ENCODE peak calls at places on chromosomes 3 and 15, in seven cellular contexts. One of them, this sample, is unnamed.

GRCh38 chr3:77014236-77014635 is 25.7 kb upstream of the ROBO2 start:
- DNase-seq in cardiac fibroblast: no peak
- DNase-seq in osteoblast: no peak
- DNase-seq in amniotic stem cell: no peak
- DNase-seq in KBM-7: no peak
- DNase-seq in stimulated activated CD8-positive, alpha-beta memory T cell treated with anti-CD3 and anti-CD28 coated beads, Interleukin-2, amount 100 ng/mL, for 1 hour: no peak
- DNase-seq in NCI-H1105: no peak
- DNase-seq in this sample: no peak

GRCh38 chr3:138332472-138333073 is 2.9 kb upstream of the NME9 start:
- DNase-seq in stimulated activated CD8-positive, alpha-beta memory T cell treated with anti-CD3 and anti-CD28 coated beads, Interleukin-2, amount 100 ng/mL, for 1 hour: no peak
- DNase-seq in cardiac fibroblast: peak
- DNase-seq in KBM-7: peak
- DNase-seq in NCI-H1105: peak
- DNase-seq in osteoblast: peak
- DNase-seq in amniotic stem cell: no peak
- DNase-seq in this sample: peak

GRCh38 chr3:187130346-187131066 is 8.8 kb downstream of the RPL39L start:
- DNase-seq in KBM-7: no peak
- DNase-seq in NCI-H1105: no peak
- DNase-seq in stimulated activated CD8-positive, alpha-beta memory T cell treated with anti-CD3 and anti-CD28 coated beads, Interleukin-2, amount 100 ng/mL, for 1 hour: no peak
- DNase-seq in cardiac fibroblast: peak
- DNase-seq in amniotic stem cell: peak
- DNase-seq in osteoblast: no peak
- DNase-seq in this sample: no peak

GRCh38 chr15:58307313-58307961 is 124.4 kb upstream of the LIPC start:
- DNase-seq in osteoblast: peak
- DNase-seq in cardiac fibroblast: peak
- DNase-seq in KBM-7: peak
- DNase-seq in NCI-H1105: peak
- DNase-seq in amniotic stem cell: peak
- DNase-seq in stimulated activated CD8-positive, alpha-beta memory T cell treated with anti-CD3 and anti-CD28 coated beads, Interleukin-2, amount 100 ng/mL, for 1 hour: no peak
- DNase-seq in this sample: no peak

GRCh38 chr3:161177996-161178395 is 43.1 kb upstream of the NMD3 start:
- DNase-seq in KBM-7: no peak
- DNase-seq in NCI-H1105: peak
- DNase-seq in stimulated activated CD8-positive, alpha-beta memory T cell treated with anti-CD3 and anti-CD28 coated beads, Interleukin-2, amount 100 ng/mL, for 1 hour: no peak
- DNase-seq in cardiac fibroblast: no peak
- DNase-seq in amniotic stem cell: no peak
- DNase-seq in osteoblast: no peak
- DNase-seq in this sample: no peak

GRCh38 chr15:65249641-65250040 is 37.0 kb downstream of the PARP16 start:
- DNase-seq in osteoblast: peak
- DNase-seq in NCI-H1105: no peak
- DNase-seq in amniotic stem cell: no peak
- DNase-seq in KBM-7: no peak
- DNase-seq in cardiac fibroblast: no peak
- DNase-seq in stimulated activated CD8-positive, alpha-beta memory T cell treated with anti-CD3 and anti-CD28 coated beads, Interleukin-2, amount 100 ng/mL, for 1 hour: no peak
- DNase-seq in this sample: no peak

GRCh38 chr3:173622156-173622555 is 224.6 kb downstream of the NLGN1 start:
- DNase-seq in NCI-H1105: no peak
- DNase-seq in osteoblast: no peak
- DNase-seq in cardiac fibroblast: no peak
- DNase-seq in KBM-7: no peak
- DNase-seq in stimulated activated CD8-positive, alpha-beta memory T cell treated with anti-CD3 and anti-CD28 coated beads, Interleukin-2, amount 100 ng/mL, for 1 hour: no peak
- DNase-seq in amniotic stem cell: no peak
- DNase-seq in this sample: no peak

GRCh38 chr15:49135342-49135857 is 20.0 kb downstream of the COPS2 start:
- DNase-seq in NCI-H1105: no peak
- DNase-seq in KBM-7: no peak
- DNase-seq in osteoblast: peak
- DNase-seq in stimulated activated CD8-positive, alpha-beta memory T cell treated with anti-CD3 and anti-CD28 coated beads, Interleukin-2, amount 100 ng/mL, for 1 hour: no peak
- DNase-seq in cardiac fibroblast: peak
- DNase-seq in amniotic stem cell: no peak
- DNase-seq in this sample: no peak

GRCh38 chr15:49809894-49810594 is 189.2 kb downstream of the DTWD1 start:
- DNase-seq in KBM-7: no peak
- DNase-seq in osteoblast: no peak
- DNase-seq in amniotic stem cell: no peak
- DNase-seq in NCI-H1105: no peak
- DNase-seq in stimulated activated CD8-positive, alpha-beta memory T cell treated with anti-CD3 and anti-CD28 coated beads, Interleukin-2, amount 100 ng/mL, for 1 hour: no peak
- DNase-seq in cardiac fibroblast: peak
- DNase-seq in this sample: no peak

GRCh38 chr3:114892880-114893279 is 254.2 kb downstream of the ZBTB20 start:
- DNase-seq in stimulated activated CD8-positive, alpha-beta memory T cell treated with anti-CD3 and anti-CD28 coated beads, Interleukin-2, amount 100 ng/mL, for 1 hour: no peak
- DNase-seq in KBM-7: no peak
- DNase-seq in amniotic stem cell: no peak
- DNase-seq in osteoblast: no peak
- DNase-seq in cardiac fibroblast: no peak
- DNase-seq in NCI-H1105: no peak
- DNase-seq in this sample: no peak

GRCh38 chr15:60528530-60528929 is 49.6 kb upstream of the ICE2 start:
- DNase-seq in KBM-7: no peak
- DNase-seq in amniotic stem cell: no peak
- DNase-seq in stimulated activated CD8-positive, alpha-beta memory T cell treated with anti-CD3 and anti-CD28 coated beads, Interleukin-2, amount 100 ng/mL, for 1 hour: no peak
- DNase-seq in osteoblast: no peak
- DNase-seq in cardiac fibroblast: peak
- DNase-seq in NCI-H1105: no peak
- DNase-seq in this sample: no peak

GRCh38 chr3:147943265-147943945 is 534.2 kb downstream of the ZIC1 start:
- DNase-seq in cardiac fibroblast: peak
- DNase-seq in stimulated activated CD8-positive, alpha-beta memory T cell treated with anti-CD3 and anti-CD28 coated beads, Interleukin-2, amount 100 ng/mL, for 1 hour: no peak
- DNase-seq in osteoblast: peak
- DNase-seq in amniotic stem cell: peak
- DNase-seq in KBM-7: no peak
- DNase-seq in NCI-H1105: no peak
- DNase-seq in this sample: no peak

GRCh38 chr3:178480795-178481194 is 55.4 kb upstream of the KCNMB2 start:
- DNase-seq in NCI-H1105: no peak
- DNase-seq in osteoblast: no peak
- DNase-seq in stimulated activated CD8-positive, alpha-beta memory T cell treated with anti-CD3 and anti-CD28 coated beads, Interleukin-2, amount 100 ng/mL, for 1 hour: no peak
- DNase-seq in KBM-7: no peak
- DNase-seq in amniotic stem cell: no peak
- DNase-seq in cardiac fibroblast: no peak
- DNase-seq in this sample: no peak

GRCh38 chr3:170896781-170897180 is 11.7 kb downstream of the EIF5A2 start:
- DNase-seq in amniotic stem cell: no peak
- DNase-seq in KBM-7: no peak
- DNase-seq in stimulated activated CD8-positive, alpha-beta memory T cell treated with anti-CD3 and anti-CD28 coated beads, Interleukin-2, amount 100 ng/mL, for 1 hour: no peak
- DNase-seq in NCI-H1105: no peak
- DNase-seq in cardiac fibroblast: no peak
- DNase-seq in osteoblast: no peak
- DNase-seq in this sample: no peak